ENCODE peak calls at places on chromosomes 16 and 17, in four cellular contexts. O is PC-3, G is endothelial cell of umbilical vein, J is fibroblast of lung. Y is an unnamed sample. For H4K20me1, the result is how much of the 10 kb centered on the place peaks cover.

GRCh38 chr16:82034981-82035612 is at the start of gene HSD17B2:
- DNase-seq in O (peak), G (peak), J (peak), Y (no peak)

GRCh38 chr16:27326738-27327585 is 13.2 kb downstream of the IL4R start:
- DNase-seq in O (peak), G (peak), J (peak), Y (peak)

GRCh38 chr17:82943751-82944150 is 103.9 kb upstream of the ZNF750 start:
- DNase-seq in O (no peak), G (no peak), J (no peak), Y (no peak)

GRCh38 chr16:84029297-84030096 is 13.1 kb downstream of the SLC38A8 start:
- DNase-seq in O (no peak), G (no peak), J (no peak), Y (no peak)

GRCh38 chr17:64198711-64199110 is 64.3 kb downstream of the TEX2 start:
- DNase-seq in O (no peak), G (no peak), J (no peak), Y (no peak)

GRCh38 chr16:50156590-50156989 is 3.5 kb downstream of the TENT4B start:
- DNase-seq in O (no peak), G (no peak), J (no peak), Y (no peak)

GRCh38 chr17:50147841-50148225 is 2.6 kb downstream of the PPP1R9B start:
- DNase-seq in O (no peak), G (no peak), J (no peak), Y (no peak)

GRCh38 chr16:58678716-58679115 is 5.9 kb downstream of the SLC38A7 start:
- DNase-seq in O (peak), G (no peak), J (no peak), Y (no peak)

GRCh38 chr17:17702821-17703607 is 21.8 kb downstream of the RAI1 start:
- DNase-seq in O (no peak), G (peak), J (no peak), Y (no peak)

GRCh38 chr17:40284085-40284713 is 3.5 kb upstream of the CDC6 start:
- DNase-seq in O (peak), G (peak), J (peak), Y (no peak)

GRCh38 chr16:46857261-46857962 is 26.4 kb upstream of the C16orf87 start:
- DNase-seq in O (peak), G (peak), J (peak), Y (peak)

GRCh38 chr16:89084814-89085612 is 8.6 kb upstream of the ACSF3 start:
- DNase-seq in O (no peak), G (no peak), J (no peak), Y (no peak)

GRCh38 chr17:67784364-67785121 is 40.8 kb upstream of the BPTF start:
- DNase-seq in O (no peak), G (peak), J (no peak), Y (no peak)

GRCh38 chr16:62256406-62256805 is 220.2 kb upstream of the CDH8 start:
- DNase-seq in O (no peak), G (no peak), J (peak), Y (peak)

GRCh38 chr16:749010-749409 is 8.2 kb upstream of the CIAO3 start:
- DNase-seq in O (no peak), G (no peak), J (peak), Y (no peak)

GRCh38 chr17:37147301-37147812 is 198.6 kb downstream of the AATF start:
- DNase-seq in O (peak), G (peak), J (peak), Y (no peak)

GRCh38 chr16:2587891-2588565 is 50.2 kb downstream of the PDPK1 start:
- DNase-seq in O (no peak), G (no peak), J (no peak), Y (no peak)

GRCh38 chr16:81677375-81677737 is 101.7 kb upstream of the PLCG2 start:
- DNase-seq in O (no peak), G (no peak), J (no peak), Y (no peak)

GRCh38 chr16:468072-468821 is 42.8 kb downstream of the RAB11FIP3 start:
- DNase-seq in O (no peak), G (no peak), J (no peak), Y (peak)

GRCh38 chr17:45277992-45278391 is 16.1 kb upstream of the SPATA32 start:
- DNase-seq in O (no peak), G (peak), J (peak), Y (no peak)

GRCh38 chr16:4093495-4094137 is 22.6 kb downstream of the ADCY9 start:
- DNase-seq in O (no peak), G (no peak), J (no peak), Y (no peak)

GRCh38 chr17:16040710-16041251 is 41.2 kb downstream of the TTC19 start:
- DNase-seq in O (peak), G (peak), J (peak), Y (no peak)

GRCh38 chr16:3088450-3088849 is 10.6 kb downstream of the ZSCAN10 start:
- DNase-seq in O (no peak), G (no peak), J (no peak), Y (no peak)

GRCh38 chr16:85521737-85522042 is 91.4 kb upstream of the GSE1 start:
- DNase-seq in O (no peak), G (no peak), J (no peak), Y (no peak)

GRCh38 chr16:7086842-7087616 is 245.6 kb upstream of the RBFOX1 start:
- DNase-seq in O (peak), G (no peak), J (no peak), Y (peak)

GRCh38 chr17:67995568-67996191 is 589 bp downstream of the C17orf58 start:
- DNase-seq in O (peak), G (no peak), J (peak), Y (peak)

GRCh38 chr17:21394265-21394664 is 18.1 kb downstream of the KCNJ12 start:
- DNase-seq in O (peak), G (no peak), J (peak), Y (no peak)

GRCh38 chr17:75486151-75486550 is 29.2 kb downstream of the CASKIN2 start:
- DNase-seq in O (no peak), G (no peak), J (no peak), Y (no peak)

GRCh38 chr17:19331134-19331533 is 31.4 kb downstream of the B9D1 start:
- DNase-seq in O (no peak), G (no peak), J (peak), Y (no peak)

GRCh38 chr16:9357829-9358228 is 266.4 kb downstream of the HAPSTR1 start:
- DNase-seq in O (no peak), G (no peak), J (no peak), Y (no peak)

GRCh38 chr16:4328580-4329353 is 12.9 kb downstream of the GLIS2 start:
- DNase-seq in O (no peak), G (no peak), J (no peak), Y (no peak)

GRCh38 chr17:74453665-74454196 is 12.7 kb upstream of the CD300A start:
- DNase-seq in O (peak), G (no peak), J (no peak), Y (peak)

GRCh38 chr16:74817851-74818250 is 43.2 kb upstream of the FA2H start:
- DNase-seq in O (no peak), G (no peak), J (no peak), Y (peak)

GRCh38 chr17:77880702-77881450 is 77.6 kb upstream of the TNRC6C start:
- DNase-seq in O (no peak), G (no peak), J (no peak), Y (no peak)

GRCh38 chr17:30217746-30218245 is 17.7 kb downstream of the SLC6A4 start:
- DNase-seq in O (no peak), G (no peak), J (no peak), Y (no peak)

GRCh38 chr17:48081858-48082257 is 19.4 kb downstream of the CBX1 start:
- DNase-seq in O (no peak), G (no peak), J (no peak), Y (no peak)

DNA sequence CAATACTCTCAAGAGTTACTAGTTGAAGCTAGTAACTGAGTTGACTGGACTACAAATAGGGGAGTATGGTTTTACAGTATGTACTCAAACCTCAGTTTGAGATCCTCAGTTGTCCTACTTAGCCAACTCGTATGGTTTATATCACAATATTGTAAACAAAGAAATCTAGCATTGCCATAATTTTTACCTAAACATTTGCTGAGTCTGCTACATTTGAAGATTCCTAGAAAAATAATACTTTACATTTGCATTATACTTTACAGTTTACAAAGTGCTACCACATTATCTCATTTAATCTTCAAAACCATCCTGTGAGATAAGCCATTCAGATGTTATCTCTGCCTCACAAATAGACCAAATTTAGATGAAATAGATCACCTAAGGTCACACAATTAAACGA is 16.3 kb downstream of the CBX1 start:
- DNase-seq in O (no peak), G (no peak), J (no peak), Y (no peak)
- H4K20me1 ChIP-seq in O (under half), G (under half), J (under half), Y (half or more)

GRCh38 chr16:72728516-72728915 is 319.4 kb downstream of the ZFHX3 start:
- DNase-seq in O (no peak), G (no peak), J (no peak), Y (no peak)
- H3K4me2 ChIP-seq in O (no peak), G (no peak), J (no peak), Y (no peak)

DNA sequence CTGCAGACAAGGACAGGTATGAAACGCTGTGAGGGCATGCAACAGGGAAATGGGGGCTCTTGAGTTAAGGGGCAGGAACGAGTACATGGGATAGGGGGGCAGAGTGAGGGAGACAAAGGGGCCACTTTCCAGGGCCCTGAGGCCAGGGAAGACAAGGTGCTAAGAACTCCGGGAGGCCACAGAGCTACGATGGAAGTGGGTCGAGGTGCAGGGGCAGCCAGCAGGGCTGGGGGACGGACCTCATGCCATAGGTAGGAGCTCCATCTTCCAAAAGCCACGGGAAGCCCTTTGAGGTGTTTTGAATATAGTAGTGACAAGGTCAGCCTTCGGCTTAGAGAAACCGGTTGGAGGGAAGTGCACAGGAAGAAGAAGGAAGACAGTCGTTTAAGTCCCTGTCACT is 35.6 kb downstream of the RBFOX3 start:
- DNase-seq in O (no peak), G (no peak), J (no peak), Y (no peak)
- TF ChIP-seq EZH2 in O (no peak), G (no peak), J (no peak), Y (no peak)

DNA sequence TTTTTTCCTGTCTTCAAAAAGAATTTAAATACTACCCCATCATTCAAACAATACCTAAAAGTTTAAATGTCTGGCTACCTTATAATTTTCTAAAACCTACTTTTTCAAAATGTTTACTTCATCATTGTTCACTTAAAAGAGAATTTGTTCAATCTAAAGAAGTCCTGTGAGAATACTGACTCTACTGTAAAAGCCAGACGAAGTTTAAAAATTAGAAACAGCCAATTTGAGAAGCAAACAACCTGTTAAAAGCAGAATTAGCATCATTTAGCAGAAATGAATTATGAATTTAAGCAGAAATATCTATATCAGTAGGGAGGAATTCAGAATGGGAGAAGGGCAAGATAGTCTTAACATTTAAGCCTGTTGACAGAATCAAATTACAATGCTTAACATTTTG is 2.1 kb downstream of the SKA2 start:
- DNase-seq in O (no peak), G (peak), J (no peak), Y (no peak)
- H4K20me1 ChIP-seq in O (under half), G (under half), J (under half), Y (under half)

DNA sequence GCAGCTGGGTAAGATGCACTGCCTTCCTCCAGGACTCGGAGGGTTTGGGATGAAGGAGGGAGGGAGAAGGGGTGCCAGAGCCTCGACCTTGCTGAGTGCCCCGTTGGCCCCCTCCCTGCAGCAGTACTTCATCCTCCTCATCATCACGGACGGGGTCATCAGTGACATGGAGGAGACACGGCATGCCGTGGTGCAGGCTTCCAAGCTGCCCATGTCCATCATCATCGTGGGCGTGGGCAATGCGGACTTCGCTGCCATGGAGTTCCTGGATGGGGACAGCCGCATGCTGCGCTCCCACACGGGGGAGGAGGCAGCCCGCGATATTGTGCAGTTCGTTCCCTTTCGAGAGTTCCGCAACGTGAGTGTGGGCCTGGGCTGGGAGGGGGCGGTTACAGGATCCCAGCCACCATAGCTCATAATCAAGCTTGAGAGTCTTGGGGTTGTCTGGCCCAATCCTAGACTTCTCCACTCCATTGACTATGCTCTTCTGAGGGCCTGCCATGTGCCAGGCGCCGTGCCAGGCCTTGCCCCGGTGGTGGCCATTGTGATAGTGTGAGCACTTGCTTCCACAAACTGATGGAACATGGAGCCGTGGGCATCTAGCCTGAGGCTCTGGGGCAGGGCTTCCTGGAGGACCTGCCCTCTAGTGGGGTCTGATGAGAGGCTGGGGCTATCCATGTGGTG is 39.7 kb downstream of the PSME3IP1 start:
- DNase-seq in O (no peak), G (no peak), J (no peak), Y (no peak)
- H3K4me2 ChIP-seq in O (no peak), G (no peak), J (no peak), Y (no peak)

Y was measured in neural progenitor cell.